ENCODE peak calls at places on chromosomes 7 and 10, in five cellular contexts. E is RPMI8226, Y is glomerular endothelial cell, P is GM06990, R is AG09319. C is an unnamed sample.
A peak's percentile ranks its signal among the peaks of the same experiment; 100 is the strongest.

GRCh38 chr10:133219782-133220181 is 10.2 kb upstream of the UTF1 start:
- DNase-seq in E (no peak), P (no peak), Y (no peak), R (no peak), C (no peak)

GRCh38 chr10:62648941-62649340 is 155.6 kb upstream of the ADO start:
- DNase-seq in P (no peak), E (no peak), Y (no peak), R (no peak), C (no peak)

GRCh38 chr7:155729847-155730246 is 82.4 kb downstream of the SHH start:
- DNase-seq in R (no peak), P (no peak), Y (no peak), E (no peak), C (no peak)

GRCh38 chr10:49056356-49056755 is 59.0 kb downstream of the VSTM4 start:
- DNase-seq in R (no peak), P (no peak), Y (no peak), E (no peak), C (no peak)

GRCh38 chr10:77390481-77390891 is 247.1 kb downstream of the KCNMA1 start:
- DNase-seq in E (no peak), R (no peak), Y (no peak), P (no peak), C (no peak)

GRCh38 chr7:105532709-105533460 is 884 bp downstream of the RINT1 start:
- DNase-seq in R (no peak), E (no peak), P (no peak), Y (no peak), C (no peak)

GRCh38 chr10:5442990-5443370 is 30.6 kb downstream of the NET1 start:
- DNase-seq in R (no peak), Y (no peak), E (no peak), P (no peak), C (no peak)

GRCh38 chr7:86833360-86833759 is 189.7 kb downstream of the GRM3 start:
- DNase-seq in Y (no peak), P (no peak), E (no peak), R (no peak), C (no peak)

GRCh38 chr7:1022801-1023465 is 21.4 kb upstream of the GPR146 start:
- DNase-seq in Y (no peak), E (no peak), P (peak; percentile 74), R (no peak), C (no peak)

GRCh38 chr10:123147635-123148413 is at the start of gene HMX2:
- DNase-seq in R (no peak), E (no peak), Y (no peak), P (peak; percentile 89), C (peak; percentile 65)

GRCh38 chr7:99762680-99763327 is 21.2 kb downstream of the CYP3A4 start:
- DNase-seq in Y (no peak), R (no peak), E (no peak), P (no peak), C (no peak)

GRCh38 chr10:19920075-19920726 is 104.0 kb downstream of the PLXDC2 start:
- DNase-seq in R (no peak), Y (no peak), P (no peak), E (no peak), C (no peak)

GRCh38 chr7:34900891-34901493 is 136.3 kb downstream of the DPY19L1 start:
- DNase-seq in P (no peak), R (no peak), E (peak; percentile 31), Y (no peak), C (no peak)

C was measured in Caco-2.